ENCODE peak calls at places on chromosomes 2 and 18, in five cellular contexts. S is endodermal cell, L is cardiac muscle cell, X is fibroblast of mammary gland, K is pancreas. Z is an unnamed sample.

GRCh38 chr2:166202778-166203177 is 75.0 kb upstream of the SCN1A start:
- DNase-seq in X (no peak), L (no peak), S (no peak), K (no peak), Z (no peak)

GRCh38 chr2:8535821-8536685 is 145.8 kb upstream of the ID2 start:
- DNase-seq in L (no peak), X (peak), K (no peak), S (no peak), Z (no peak)

GRCh38 chr2:239146011-239146641 is 254.7 kb downstream of the HDAC4 start:
- DNase-seq in X (no peak), K (no peak), L (no peak), S (no peak), Z (no peak)

GRCh38 chr2:161039071-161039470 is 121.2 kb upstream of the TANK start:
- DNase-seq in S (no peak), X (no peak), L (no peak), K (no peak), Z (no peak)

GRCh38 chr2:151071382-151071781 is 190.3 kb downstream of the RBM43 start:
- DNase-seq in X (peak), L (peak), S (peak), K (no peak), Z (peak)

GRCh38 chr2:135121016-135121657 is 69.0 kb downstream of the RAB3GAP1 start:
- DNase-seq in K (no peak), L (no peak), S (no peak), X (no peak), Z (no peak)

GRCh38 chr18:24076950-24077349 is 61.9 kb upstream of the CABYR start:
- DNase-seq in S (no peak), X (no peak), L (no peak), K (no peak), Z (no peak)

GRCh38 chr2:240224676-240225075 is 84.2 kb upstream of the OTOS start:
- DNase-seq in X (peak), S (no peak), K (no peak), L (no peak), Z (peak)

GRCh38 chr2:151043484-151043883 is 218.2 kb downstream of the RBM43 start:
- DNase-seq in S (no peak), K (no peak), L (no peak), X (peak), Z (peak)

GRCh38 chr18:48412339-48412929 is 3.3 kb upstream of the ZBTB7C start:
- DNase-seq in L (peak), K (peak), S (peak), X (no peak), Z (peak)

GRCh38 chr18:63070750-63071502 is 248.6 kb downstream of the BCL2 start:
- DNase-seq in K (no peak), L (no peak), S (peak), X (no peak), Z (no peak)

GRCh38 chr18:63074987-63075404 is 244.6 kb downstream of the BCL2 start:
- DNase-seq in L (peak), S (peak), K (peak), X (peak), Z (peak)

GRCh38 chr18:63071566-63072175 is 247.9 kb downstream of the BCL2 start:
- DNase-seq in K (no peak), L (no peak), S (no peak), X (no peak), Z (peak)

GRCh38 chr18:63069496-63069895 is 250.1 kb downstream of the BCL2 start:
- DNase-seq in X (no peak), L (no peak), K (no peak), S (no peak), Z (no peak)

DNA sequence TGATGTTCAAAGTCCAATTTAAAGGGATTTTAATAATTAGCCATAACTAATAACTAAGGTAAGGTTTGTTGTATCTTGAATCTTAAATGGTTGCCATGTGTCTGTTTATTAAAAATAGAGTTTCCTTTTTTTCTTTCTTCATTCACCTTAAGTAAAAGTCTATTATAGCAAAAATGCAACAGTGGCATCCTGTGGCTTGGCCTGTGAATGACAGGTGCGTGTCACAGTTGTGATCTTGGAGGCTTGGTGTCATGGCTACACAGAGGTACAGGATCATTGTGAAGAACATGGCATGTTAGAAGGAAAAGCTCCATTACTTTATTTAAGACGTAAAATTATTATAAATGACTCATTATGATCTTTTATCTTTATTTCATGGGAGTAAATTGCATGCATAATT is 246.1 kb downstream of the BCL2 start:
- DNase-seq in X (no peak), L (no peak), K (no peak), S (no peak), Z (no peak)
- TF ChIP-seq CTCF in X (no peak), L (no peak), K (no peak), S (peak), Z (peak)

DNA sequence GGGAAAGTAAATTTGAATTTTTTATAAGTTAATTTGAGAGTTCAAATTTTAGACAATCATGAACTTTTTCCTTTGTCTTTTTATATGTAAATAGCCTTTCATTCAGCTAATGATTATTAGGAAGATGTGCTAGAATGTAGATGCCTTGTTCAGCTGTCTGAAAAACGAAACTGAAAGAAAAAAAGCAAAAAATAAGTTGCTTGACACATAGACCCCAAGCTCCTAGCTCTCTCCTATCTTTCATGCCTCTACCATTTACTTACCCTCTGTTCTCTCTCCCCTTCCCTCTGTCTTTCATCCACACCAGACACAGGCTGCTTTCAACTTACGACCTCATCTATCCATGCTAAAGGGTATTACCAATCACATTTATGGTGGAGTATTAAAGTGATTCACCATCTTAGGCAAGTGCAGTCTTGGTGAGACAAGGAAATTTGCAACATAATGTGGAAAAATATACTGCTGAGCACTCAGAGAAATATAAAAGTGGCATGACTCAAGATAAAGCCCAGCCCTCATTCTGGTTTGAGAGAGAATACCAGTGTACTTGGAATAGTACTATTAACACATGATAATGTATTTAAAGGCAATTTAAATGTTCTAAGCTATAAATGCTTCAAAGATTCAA is 425.6 kb downstream of the SUCLG1 start:
- DNase-seq in X (no peak), L (no peak), K (no peak), S (no peak), Z (peak)
- H3K4me3 ChIP-seq in X (no peak), L (no peak), K (no peak), S (no peak), Z (no peak)

DNA sequence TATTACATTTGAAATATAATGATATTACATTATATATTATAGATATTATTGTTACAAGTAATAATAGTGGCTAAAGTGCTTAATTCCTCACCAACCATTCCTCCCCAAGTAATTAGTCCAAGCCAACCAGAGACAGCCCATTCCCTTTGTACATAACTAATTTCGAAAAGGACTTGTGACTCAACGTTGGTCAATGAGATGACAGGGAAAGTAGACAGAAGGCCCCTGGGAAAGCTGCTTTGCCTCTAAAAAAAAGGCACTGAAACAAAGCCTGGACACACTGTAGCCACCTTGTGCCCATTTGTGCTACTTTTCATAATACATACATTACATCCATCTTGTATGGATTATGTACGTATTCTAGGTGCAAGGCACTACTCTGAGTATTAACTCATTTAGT is 28.8 kb downstream of the COLEC12 start:
- DNase-seq in S (no peak), L (no peak), K (no peak), X (peak), Z (no peak)
- TF ChIP-seq CTCF in S (no peak), L (no peak), K (no peak), X (no peak), Z (no peak)

DNA sequence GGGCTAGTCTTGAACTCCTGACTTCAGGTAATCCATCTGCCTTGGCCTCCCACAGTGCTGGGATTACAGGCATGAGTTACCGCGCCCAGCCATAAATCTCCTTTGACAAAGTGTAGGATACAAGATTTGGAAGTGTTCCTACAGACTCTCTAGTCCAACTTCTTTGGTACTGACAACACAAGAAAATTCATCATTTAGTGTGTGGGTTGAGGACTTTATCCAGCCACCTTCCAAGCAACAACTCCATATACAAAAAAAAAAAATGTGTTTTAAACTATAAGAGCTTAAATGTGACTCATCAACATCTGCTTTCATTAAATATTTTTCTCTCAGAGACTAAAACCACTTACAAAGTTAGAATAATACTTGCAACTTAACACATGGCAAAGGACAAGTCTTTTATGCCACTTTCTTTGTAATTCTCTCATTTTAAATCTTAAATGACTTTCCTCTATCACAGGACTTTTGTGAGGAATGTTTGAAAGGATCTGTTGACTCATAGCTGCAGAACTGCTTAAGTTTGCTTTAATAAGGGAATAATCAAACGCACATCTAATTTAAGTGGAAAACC is 46.2 kb upstream of the ITGAV start:
- DNase-seq in S (peak), L (no peak), X (peak), K (no peak), Z (peak)
- H3K4me3 ChIP-seq in S (no peak), L (no peak), X (peak), K (no peak), Z (no peak)

Z was measured in epithelial cell of esophagus.